ENCODE peak calls at places on chromosome 22, in seven cellular contexts. One of them, this sample, is unnamed.

GRCh38 chr22:23548501-23549197 is 31.4 kb downstream of the IGLL1 start:
- DNase-seq in ureter: no peak
- DNase-seq in H7: no peak
- DNase-seq in psoas muscle: no peak
- DNase-seq in NCI-H2107: no peak
- DNase-seq in WTC11: no peak
- DNase-seq in stimulated activated CD4-positive, alpha-beta T cell treated with anti-CD3 and anti-CD28 coated beads, Interleukin-4, amount 100 ng/mL, for 48 hours: no peak
- DNase-seq in this sample: no peak

GRCh38 chr22:36432592-36433317 is 45.0 kb upstream of the MYH9 start:
- DNase-seq in NCI-H2107: no peak
- DNase-seq in psoas muscle: no peak
- DNase-seq in stimulated activated CD4-positive, alpha-beta T cell treated with anti-CD3 and anti-CD28 coated beads, Interleukin-4, amount 100 ng/mL, for 48 hours: no peak
- DNase-seq in ureter: no peak
- DNase-seq in WTC11: no peak
- DNase-seq in H7: peak
- DNase-seq in this sample: peak

GRCh38 chr22:39472570-39473556 is 16.1 kb downstream of the MGAT3 start:
- DNase-seq in ureter: peak
- DNase-seq in H7: no peak
- DNase-seq in WTC11: no peak
- DNase-seq in psoas muscle: no peak
- DNase-seq in stimulated activated CD4-positive, alpha-beta T cell treated with anti-CD3 and anti-CD28 coated beads, Interleukin-4, amount 100 ng/mL, for 48 hours: no peak
- DNase-seq in NCI-H2107: no peak
- DNase-seq in this sample: no peak

GRCh38 chr22:50219800-50220602 is 19.2 kb downstream of the SELENOO start:
- DNase-seq in psoas muscle: no peak
- DNase-seq in H7: peak
- DNase-seq in NCI-H2107: no peak
- DNase-seq in ureter: no peak
- DNase-seq in stimulated activated CD4-positive, alpha-beta T cell treated with anti-CD3 and anti-CD28 coated beads, Interleukin-4, amount 100 ng/mL, for 48 hours: no peak
- DNase-seq in WTC11: no peak
- DNase-seq in this sample: peak

GRCh38 chr22:46891382-46891951 is 129.0 kb downstream of the TBC1D22A start:
- DNase-seq in WTC11: no peak
- DNase-seq in NCI-H2107: no peak
- DNase-seq in psoas muscle: no peak
- DNase-seq in H7: no peak
- DNase-seq in ureter: no peak
- DNase-seq in stimulated activated CD4-positive, alpha-beta T cell treated with anti-CD3 and anti-CD28 coated beads, Interleukin-4, amount 100 ng/mL, for 48 hours: no peak
- DNase-seq in this sample: no peak

GRCh38 chr22:49614966-49615965 is 212.4 kb downstream of the BRD1 start:
- DNase-seq in psoas muscle: no peak
- DNase-seq in stimulated activated CD4-positive, alpha-beta T cell treated with anti-CD3 and anti-CD28 coated beads, Interleukin-4, amount 100 ng/mL, for 48 hours: no peak
- DNase-seq in H7: no peak
- DNase-seq in NCI-H2107: no peak
- DNase-seq in ureter: no peak
- DNase-seq in WTC11: peak
- DNase-seq in this sample: no peak

GRCh38 chr22:21850660-21851059 is 16.8 kb downstream of the MAPK1 start:
- DNase-seq in stimulated activated CD4-positive, alpha-beta T cell treated with anti-CD3 and anti-CD28 coated beads, Interleukin-4, amount 100 ng/mL, for 48 hours: no peak
- DNase-seq in WTC11: no peak
- DNase-seq in NCI-H2107: no peak
- DNase-seq in H7: no peak
- DNase-seq in psoas muscle: no peak
- DNase-seq in ureter: no peak
- DNase-seq in this sample: no peak

GRCh38 chr22:32646476-32646875 is 155.0 kb upstream of the TIMP3 start:
- DNase-seq in H7: no peak
- DNase-seq in WTC11: no peak
- DNase-seq in ureter: no peak
- DNase-seq in psoas muscle: no peak
- DNase-seq in stimulated activated CD4-positive, alpha-beta T cell treated with anti-CD3 and anti-CD28 coated beads, Interleukin-4, amount 100 ng/mL, for 48 hours: no peak
- DNase-seq in NCI-H2107: no peak
- DNase-seq in this sample: no peak

GRCh38 chr22:28024422-28024888 is 105.4 kb upstream of the PITPNB start:
- DNase-seq in WTC11: no peak
- DNase-seq in ureter: peak
- DNase-seq in psoas muscle: peak
- DNase-seq in stimulated activated CD4-positive, alpha-beta T cell treated with anti-CD3 and anti-CD28 coated beads, Interleukin-4, amount 100 ng/mL, for 48 hours: no peak
- DNase-seq in NCI-H2107: no peak
- DNase-seq in H7: no peak
- DNase-seq in this sample: peak

GRCh38 chr22:40008726-40009125 is 14.0 kb downstream of the FAM83F start:
- DNase-seq in ureter: no peak
- DNase-seq in stimulated activated CD4-positive, alpha-beta T cell treated with anti-CD3 and anti-CD28 coated beads, Interleukin-4, amount 100 ng/mL, for 48 hours: no peak
- DNase-seq in WTC11: no peak
- DNase-seq in NCI-H2107: no peak
- DNase-seq in psoas muscle: no peak
- DNase-seq in H7: peak
- DNase-seq in this sample: peak

GRCh38 chr22:44026630-44027511 is 2.8 kb downstream of the PARVB start:
- DNase-seq in ureter: peak
- DNase-seq in psoas muscle: peak
- DNase-seq in NCI-H2107: no peak
- DNase-seq in H7: no peak
- DNase-seq in stimulated activated CD4-positive, alpha-beta T cell treated with anti-CD3 and anti-CD28 coated beads, Interleukin-4, amount 100 ng/mL, for 48 hours: peak
- DNase-seq in WTC11: no peak
- DNase-seq in this sample: peak

GRCh38 chr22:28958611-28959010 is 75.2 kb downstream of the ZNRF3 start:
- DNase-seq in H7: no peak
- DNase-seq in psoas muscle: no peak
- DNase-seq in NCI-H2107: no peak
- DNase-seq in WTC11: no peak
- DNase-seq in ureter: no peak
- DNase-seq in stimulated activated CD4-positive, alpha-beta T cell treated with anti-CD3 and anti-CD28 coated beads, Interleukin-4, amount 100 ng/mL, for 48 hours: no peak
- DNase-seq in this sample: no peak

GRCh38 chr22:40161182-40161581 is 16.5 kb upstream of the TNRC6B start:
- DNase-seq in ureter: no peak
- DNase-seq in NCI-H2107: no peak
- DNase-seq in stimulated activated CD4-positive, alpha-beta T cell treated with anti-CD3 and anti-CD28 coated beads, Interleukin-4, amount 100 ng/mL, for 48 hours: no peak
- DNase-seq in WTC11: no peak
- DNase-seq in H7: no peak
- DNase-seq in psoas muscle: no peak
- DNase-seq in this sample: no peak

GRCh38 chr22:17085277-17086091 is 684 bp downstream of the IL17RA start:
- DNase-seq in NCI-H2107: no peak
- DNase-seq in WTC11: peak
- DNase-seq in stimulated activated CD4-positive, alpha-beta T cell treated with anti-CD3 and anti-CD28 coated beads, Interleukin-4, amount 100 ng/mL, for 48 hours: no peak
- DNase-seq in ureter: peak
- DNase-seq in psoas muscle: peak
- DNase-seq in H7: peak
- DNase-seq in this sample: peak

GRCh38 chr22:49567894-49568750 is 259.6 kb downstream of the BRD1 start:
- DNase-seq in psoas muscle: no peak
- DNase-seq in ureter: peak
- DNase-seq in NCI-H2107: no peak
- DNase-seq in WTC11: no peak
- DNase-seq in H7: peak
- DNase-seq in stimulated activated CD4-positive, alpha-beta T cell treated with anti-CD3 and anti-CD28 coated beads, Interleukin-4, amount 100 ng/mL, for 48 hours: no peak
- DNase-seq in this sample: peak

GRCh38 chr22:38700271-38700788 is 413 bp downstream of the JOSD1 start:
- DNase-seq in H7: no peak
- DNase-seq in ureter: peak
- DNase-seq in NCI-H2107: no peak
- DNase-seq in WTC11: peak
- DNase-seq in psoas muscle: peak
- DNase-seq in stimulated activated CD4-positive, alpha-beta T cell treated with anti-CD3 and anti-CD28 coated beads, Interleukin-4, amount 100 ng/mL, for 48 hours: no peak
- DNase-seq in this sample: peak

GRCh38 chr22:41757507-41757906 is 43.0 kb upstream of the CCDC134 start:
- DNase-seq in H7: no peak
- DNase-seq in ureter: no peak
- DNase-seq in stimulated activated CD4-positive, alpha-beta T cell treated with anti-CD3 and anti-CD28 coated beads, Interleukin-4, amount 100 ng/mL, for 48 hours: no peak
- DNase-seq in WTC11: no peak
- DNase-seq in psoas muscle: no peak
- DNase-seq in NCI-H2107: no peak
- DNase-seq in this sample: no peak

GRCh38 chr22:31263896-31264295 is 28.4 kb downstream of the PIK3IP1 start:
- DNase-seq in H7: no peak
- DNase-seq in NCI-H2107: no peak
- DNase-seq in stimulated activated CD4-positive, alpha-beta T cell treated with anti-CD3 and anti-CD28 coated beads, Interleukin-4, amount 100 ng/mL, for 48 hours: no peak
- DNase-seq in WTC11: no peak
- DNase-seq in ureter: no peak
- DNase-seq in psoas muscle: no peak
- DNase-seq in this sample: no peak

GRCh38 chr22:46807458-46807857 is 45.0 kb downstream of the TBC1D22A start:
- DNase-seq in psoas muscle: no peak
- DNase-seq in WTC11: no peak
- DNase-seq in ureter: no peak
- DNase-seq in stimulated activated CD4-positive, alpha-beta T cell treated with anti-CD3 and anti-CD28 coated beads, Interleukin-4, amount 100 ng/mL, for 48 hours: no peak
- DNase-seq in H7: no peak
- DNase-seq in NCI-H2107: no peak
- DNase-seq in this sample: no peak

GRCh38 chr22:44646668-44647067 is 55.3 kb upstream of the PRR5 start:
- DNase-seq in H7: peak
- DNase-seq in ureter: no peak
- DNase-seq in stimulated activated CD4-positive, alpha-beta T cell treated with anti-CD3 and anti-CD28 coated beads, Interleukin-4, amount 100 ng/mL, for 48 hours: no peak
- DNase-seq in NCI-H2107: no peak
- DNase-seq in psoas muscle: no peak
- DNase-seq in WTC11: no peak
- DNase-seq in this sample: no peak

GRCh38 chr22:49037701-49038245 is 789.9 kb downstream of the BRD1 start:
- DNase-seq in psoas muscle: no peak
- DNase-seq in NCI-H2107: no peak
- DNase-seq in H7: no peak
- DNase-seq in WTC11: no peak
- DNase-seq in ureter: no peak
- DNase-seq in stimulated activated CD4-positive, alpha-beta T cell treated with anti-CD3 and anti-CD28 coated beads, Interleukin-4, amount 100 ng/mL, for 48 hours: no peak
- DNase-seq in this sample: peak

GRCh38 chr22:39144101-39144815 is 8.2 kb downstream of the CBX7 start:
- DNase-seq in NCI-H2107: no peak
- DNase-seq in ureter: no peak
- DNase-seq in H7: peak
- DNase-seq in psoas muscle: no peak
- DNase-seq in stimulated activated CD4-positive, alpha-beta T cell treated with anti-CD3 and anti-CD28 coated beads, Interleukin-4, amount 100 ng/mL, for 48 hours: no peak
- DNase-seq in WTC11: no peak
- DNase-seq in this sample: peak

GRCh38 chr22:22681221-22681739 is 36.9 kb downstream of the GGTLC2 start:
- DNase-seq in NCI-H2107: no peak
- DNase-seq in stimulated activated CD4-positive, alpha-beta T cell treated with anti-CD3 and anti-CD28 coated beads, Interleukin-4, amount 100 ng/mL, for 48 hours: no peak
- DNase-seq in WTC11: no peak
- DNase-seq in psoas muscle: no peak
- DNase-seq in H7: no peak
- DNase-seq in ureter: no peak
- DNase-seq in this sample: no peak

GRCh38 chr22:48523761-48524160 is 1303.9 kb downstream of the BRD1 start:
- DNase-seq in H7: no peak
- DNase-seq in stimulated activated CD4-positive, alpha-beta T cell treated with anti-CD3 and anti-CD28 coated beads, Interleukin-4, amount 100 ng/mL, for 48 hours: no peak
- DNase-seq in WTC11: no peak
- DNase-seq in ureter: no peak
- DNase-seq in NCI-H2107: no peak
- DNase-seq in psoas muscle: no peak
- DNase-seq in this sample: no peak

GRCh38 chr22:32661296-32661695 is 140.2 kb upstream of the TIMP3 start:
- DNase-seq in H7: no peak
- DNase-seq in NCI-H2107: no peak
- DNase-seq in stimulated activated CD4-positive, alpha-beta T cell treated with anti-CD3 and anti-CD28 coated beads, Interleukin-4, amount 100 ng/mL, for 48 hours: no peak
- DNase-seq in psoas muscle: peak
- DNase-seq in WTC11: no peak
- DNase-seq in ureter: no peak
- DNase-seq in this sample: peak

GRCh38 chr22:39349967-39350802 is at the start of gene SYNGR1:
- DNase-seq in psoas muscle: peak
- DNase-seq in ureter: no peak
- DNase-seq in NCI-H2107: no peak
- DNase-seq in WTC11: peak
- DNase-seq in stimulated activated CD4-positive, alpha-beta T cell treated with anti-CD3 and anti-CD28 coated beads, Interleukin-4, amount 100 ng/mL, for 48 hours: no peak
- DNase-seq in H7: no peak
- DNase-seq in this sample: peak

GRCh38 chr22:27836181-27836580 is 34.6 kb upstream of the MN1 start:
- DNase-seq in WTC11: no peak
- DNase-seq in H7: no peak
- DNase-seq in psoas muscle: no peak
- DNase-seq in stimulated activated CD4-positive, alpha-beta T cell treated with anti-CD3 and anti-CD28 coated beads, Interleukin-4, amount 100 ng/mL, for 48 hours: no peak
- DNase-seq in NCI-H2107: no peak
- DNase-seq in ureter: no peak
- DNase-seq in this sample: no peak

GRCh38 chr22:42185915-42186439 is 55.4 kb upstream of the CYP2D6 start:
- DNase-seq in NCI-H2107: no peak
- DNase-seq in stimulated activated CD4-positive, alpha-beta T cell treated with anti-CD3 and anti-CD28 coated beads, Interleukin-4, amount 100 ng/mL, for 48 hours: no peak
- DNase-seq in H7: no peak
- DNase-seq in psoas muscle: no peak
- DNase-seq in WTC11: no peak
- DNase-seq in ureter: no peak
- DNase-seq in this sample: no peak

GRCh38 chr22:39212721-39213376 is 31.9 kb downstream of the PDGFB start:
- DNase-seq in psoas muscle: no peak
- DNase-seq in ureter: no peak
- DNase-seq in H7: peak
- DNase-seq in stimulated activated CD4-positive, alpha-beta T cell treated with anti-CD3 and anti-CD28 coated beads, Interleukin-4, amount 100 ng/mL, for 48 hours: no peak
- DNase-seq in WTC11: no peak
- DNase-seq in NCI-H2107: no peak
- DNase-seq in this sample: peak

GRCh38 chr22:20792966-20793332 is 19.0 kb downstream of the SERPIND1 start:
- DNase-seq in H7: no peak
- DNase-seq in stimulated activated CD4-positive, alpha-beta T cell treated with anti-CD3 and anti-CD28 coated beads, Interleukin-4, amount 100 ng/mL, for 48 hours: no peak
- DNase-seq in WTC11: no peak
- DNase-seq in ureter: no peak
- DNase-seq in NCI-H2107: no peak
- DNase-seq in psoas muscle: no peak
- DNase-seq in this sample: no peak